ENCODE peak calls at places on chromosomes 7 and 10, in seven cellular contexts. E, K, A, V, S, Y and U are unnamed samples.

GRCh38 chr10:100980327-100981110 is 6.8 kb downstream of the MRPL43 start:
- DNase-seq in E (no peak), Y (no peak), V (no peak), K (no peak), S (no peak), A (peak; percentile 18), U (no peak)

GRCh38 chr10:35821339-35821911 is 179.3 kb upstream of the FZD8 start:
- DNase-seq in S (peak; percentile 59), K (no peak), Y (no peak), E (no peak), V (no peak), A (no peak), U (no peak)

GRCh38 chr10:70578371-70578947 is 24.1 kb downstream of the PRF1 start:
- DNase-seq in Y (no peak), E (no peak), K (no peak), S (peak; percentile 67), A (peak; percentile 38), V (peak; percentile 70), U (no peak)

GRCh38 chr7:134890246-134891240 is 95.8 kb upstream of the AGBL3 start:
- DNase-seq in S (peak; percentile 46), Y (no peak), E (peak; percentile 49), K (no peak), A (no peak), V (no peak), U (peak; percentile 44)

GRCh38 chr7:73770860-73771665 is 993 bp upstream of the CLDN3 start:
- DNase-seq in E (no peak), Y (no peak), A (no peak), V (no peak), K (no peak), S (no peak), U (no peak)

GRCh38 chr7:34886856-34887255 is 150.4 kb downstream of the DPY19L1 start:
- DNase-seq in Y (no peak), K (no peak), A (no peak), E (no peak), S (no peak), V (no peak), U (no peak)

GRCh38 chr7:80309971-80310549 is 175.4 kb downstream of the GNAI1 start:
- DNase-seq in Y (no peak), K (no peak), S (no peak), E (no peak), A (no peak), V (no peak), U (no peak)

GRCh38 chr10:125407557-125407956 is 247.2 kb upstream of the CTBP2 start:
- DNase-seq in K (no peak), Y (no peak), S (no peak), A (no peak), E (no peak), V (no peak), U (no peak)

GRCh38 chr10:77398986-77399755 is 238.4 kb downstream of the KCNMA1 start:
- DNase-seq in E (no peak), V (no peak), Y (no peak), K (no peak), S (no peak), A (no peak), U (no peak)

DNA sequence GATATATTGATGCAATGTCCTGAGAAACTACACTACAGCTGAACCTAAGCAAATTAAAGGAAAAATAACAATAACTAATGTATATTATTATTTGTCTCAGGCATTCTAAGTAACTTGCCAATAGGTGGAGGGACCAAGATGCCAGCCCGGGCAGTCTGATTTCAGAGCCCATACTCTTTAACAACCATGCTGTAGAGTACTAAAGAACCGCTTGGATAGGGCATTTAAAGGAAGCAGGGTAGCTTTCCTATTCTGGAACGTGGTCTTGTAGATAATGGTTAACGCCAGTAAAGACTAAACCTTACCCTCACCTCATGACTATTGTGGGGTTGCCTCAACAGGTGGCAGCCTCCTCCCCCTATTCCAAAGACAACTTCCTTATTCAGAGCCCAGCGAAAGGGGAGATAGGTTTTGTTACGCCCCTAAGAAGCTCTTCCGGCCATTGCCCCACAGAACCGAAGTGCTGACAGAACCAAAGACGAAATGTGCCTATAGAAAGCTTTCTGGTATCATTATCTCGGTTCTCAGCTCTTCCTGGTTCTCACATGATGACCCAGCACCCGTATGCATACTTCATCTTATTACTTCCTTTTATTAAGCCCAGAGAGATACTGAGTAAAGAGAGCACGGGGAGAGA is 707 bp upstream of the C1GALT1 start:
- DNase-seq in A (no peak), K (peak; percentile 81), S (no peak), V (peak; percentile 85), E (peak; percentile 82), Y (peak; percentile 82), U (no peak)
- TF ChIP-seq CTCF in A (no peak), K (no peak), S (no peak), V (peak; percentile 68), E (peak; percentile 15), Y (no peak), U (no peak)

GRCh38 chr7:24714676-24715010 is 42.6 kb downstream of the GSDME start:
- DNase-seq in K (no peak), S (no peak), E (no peak), A (no peak), Y (no peak), V (no peak), U (no peak)

GRCh38 chr7:24716480-24717246 is 40.6 kb downstream of the GSDME start:
- DNase-seq in A (no peak), K (no peak), S (no peak), E (no peak), V (no peak), Y (no peak), U (no peak)

GRCh38 chr7:24717247-24717622 is 40.0 kb downstream of the GSDME start:
- DNase-seq in V (no peak), Y (no peak), A (no peak), E (no peak), S (no peak), K (no peak), U (no peak)

GRCh38 chr7:24715171-24715570 is 42.1 kb downstream of the GSDME start:
- DNase-seq in V (peak; percentile 60), Y (no peak), K (no peak), A (no peak), E (no peak), S (no peak), U (no peak)

DNA sequence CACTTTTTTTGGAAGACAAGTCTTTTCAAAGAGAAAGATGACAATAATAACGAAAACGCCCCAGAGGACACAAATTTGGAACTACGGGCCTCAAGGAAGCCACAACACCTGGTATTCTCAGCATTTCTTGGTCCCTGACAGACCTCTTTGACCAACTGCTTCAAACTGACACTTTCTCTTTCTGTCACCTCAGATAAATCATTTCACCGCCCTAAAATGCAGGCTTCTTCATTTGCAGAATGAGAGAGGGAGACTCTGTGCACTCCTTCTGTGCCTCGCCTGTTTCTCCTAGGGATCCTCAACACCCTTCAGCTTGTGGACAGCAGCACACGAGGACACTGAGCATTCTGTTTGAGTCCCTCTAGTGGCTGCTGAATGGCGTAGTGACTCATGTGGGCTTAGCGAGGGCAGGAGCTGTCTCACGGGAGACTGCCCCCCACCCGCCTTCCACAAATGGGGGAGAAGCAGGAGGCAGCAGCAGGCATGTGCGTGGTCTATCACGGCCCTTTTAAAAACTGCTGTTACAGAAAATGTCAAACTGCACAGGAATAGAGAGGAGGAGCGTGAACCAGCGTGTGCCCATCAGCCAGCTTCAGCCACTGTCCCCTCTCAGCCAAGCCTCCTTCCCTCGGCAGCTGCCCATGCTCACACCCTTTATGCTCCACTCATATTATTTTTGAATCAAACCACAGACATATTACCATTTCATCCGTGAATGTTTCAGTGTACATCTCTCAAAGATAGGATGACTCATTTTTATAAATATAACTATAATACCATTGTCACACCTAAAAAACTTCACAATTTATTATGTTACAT is 41.4 kb downstream of the GSDME start:
- DNase-seq in V (peak; percentile 90), Y (peak; percentile 81), A (no peak), K (peak; percentile 53), S (no peak), E (peak; percentile 60), U (no peak)
- TF ChIP-seq CTCF in V (peak; percentile 69), Y (peak; percentile 73), A (peak; percentile 31), K (peak; percentile 56), S (peak; percentile 60), E (peak; percentile 43), U (peak; percentile 49)

GRCh38 chr7:93861325-93861949 is 29.1 kb downstream of the TFPI2 start:
- DNase-seq in E (no peak), S (no peak), Y (peak; percentile 24), V (peak; percentile 3), K (no peak), A (no peak), U (no peak)
- TF ChIP-seq CTCF in E (peak; percentile 4), S (no peak), Y (peak; percentile 61), V (peak; percentile 72), K (peak; percentile 48), A (peak; percentile 19), U (peak; percentile 83)

GRCh38 chr10:122525788-122526187 is 34.8 kb upstream of the DMBT1 start:
- DNase-seq in S (no peak), V (no peak), K (no peak), Y (peak; percentile 57), A (no peak), E (peak; percentile 17), U (no peak)
- TF ChIP-seq CTCF in S (no peak), V (peak; percentile 40), K (no peak), Y (peak; percentile 62), A (no peak), E (peak; percentile 24), U (peak; percentile 2)